ENCODE peak calls at places on chromosomes 2 and 18, in four cellular contexts. D is HCT116, H is GM12878, P is H1. G is an unnamed sample.

GRCh38 chr2:17387591-17387990 is 130.6 kb downstream of the RAD51AP2 start:
- DNase-seq in D (no peak), H (no peak), P (no peak), G (no peak)

GRCh38 chr18:48582946-48583345 is 44.1 kb downstream of the CTIF start:
- DNase-seq in D (no peak), H (no peak), P (no peak), G (no peak)

GRCh38 chr2:240707046-240707756 is 15.5 kb downstream of the AQP12A start:
- DNase-seq in D (no peak), H (no peak), P (no peak), G (no peak)

GRCh38 chr2:23498941-23499340 is 114.0 kb downstream of the KLHL29 start:
- DNase-seq in D (no peak), H (no peak), P (no peak), G (no peak)

GRCh38 chr2:11932896-11933295 is 186.5 kb downstream of the LPIN1 start:
- DNase-seq in D (no peak), H (no peak), P (no peak), G (no peak)

GRCh38 chr2:92073036-92073814 is 2798.0 kb upstream of the TEKT4 start:
- DNase-seq in D (no peak), H (no peak), P (no peak), G (no peak)

GRCh38 chr2:85712849-85713612 is 18.9 kb downstream of the GNLY start:
- DNase-seq in D (no peak), H (no peak), P (no peak), G (no peak)

GRCh38 chr2:60794271-60794863 is 38.3 kb downstream of the PAPOLG start:
- DNase-seq in D (no peak), H (no peak), P (no peak), G (peak; percentile 22)

GRCh38 chr2:10536569-10537133 is 88.5 kb upstream of the ODC1 start:
- DNase-seq in D (no peak), H (no peak), P (no peak), G (no peak)

GRCh38 chr2:31770718-31771117 is 190.0 kb upstream of the SRD5A2 start:
- DNase-seq in D (no peak), H (no peak), P (no peak), G (no peak)

GRCh38 chr2:200950378-200950777 is 13.1 kb downstream of the ORC2 start:
- DNase-seq in D (no peak), H (no peak), P (no peak), G (no peak)

GRCh38 chr2:219065484-219065883 is 4.8 kb upstream of the IHH start:
- DNase-seq in D (no peak), H (no peak), P (no peak), G (no peak)

GRCh38 chr2:209468796-209469325 is 45.0 kb downstream of the MAP2 start:
- DNase-seq in D (no peak), H (no peak), P (no peak), G (no peak)

GRCh38 chr2:27954771-27955384 is 64.3 kb downstream of the BABAM2 start:
- DNase-seq in D (no peak), H (peak; percentile 16), P (no peak), G (no peak)

GRCh38 chr2:49619804-49620203 is 465.5 kb upstream of the FSHR start:
- DNase-seq in D (no peak), H (no peak), P (no peak), G (peak; percentile 14)

GRCh38 chr18:58025733-58026132 is 18.3 kb upstream of the NEDD4L start:
- DNase-seq in D (no peak), H (no peak), P (no peak), G (no peak)

GRCh38 chr2:231891514-231891905 is 34.7 kb downstream of the NPPC start:
- DNase-seq in D (no peak), H (no peak), P (no peak), G (no peak)

GRCh38 chr18:79916546-79917350 is 34.7 kb downstream of the SLC66A2 start:
- DNase-seq in D (no peak), H (no peak), P (peak; percentile 40), G (no peak)

GRCh38 chr2:199230091-199230490 is 227.6 kb downstream of the SATB2 start:
- DNase-seq in D (no peak), H (no peak), P (no peak), G (no peak)

GRCh38 chr2:9753276-9753600 is 90.0 kb upstream of the TAF1B start:
- DNase-seq in D (peak; percentile 88), H (peak; percentile 69), P (no peak), G (no peak)

GRCh38 chr2:149418065-149418464 is 87.7 kb downstream of the LYPD6 start:
- DNase-seq in D (no peak), H (no peak), P (no peak), G (no peak)
- TF ChIP-seq JUND in D (no peak), H (no peak), P (no peak), G (no peak)

GRCh38 chr2:15510131-15510530 is 51.0 kb downstream of the NBAS start:
- DNase-seq in D (no peak), H (no peak), P (no peak), G (no peak)

GRCh38 chr2:15504882-15505663 is 56.1 kb downstream of the NBAS start:
- DNase-seq in D (no peak), H (no peak), P (no peak), G (no peak)

GRCh38 chr2:15510552-15510951 is 50.6 kb downstream of the NBAS start:
- DNase-seq in D (no peak), H (no peak), P (no peak), G (no peak)

GRCh38 chr2:15507061-15507460 is 54.1 kb downstream of the NBAS start:
- DNase-seq in D (no peak), H (no peak), P (no peak), G (no peak)

GRCh38 chr2:15506231-15506819 is 54.8 kb downstream of the NBAS start:
- DNase-seq in D (no peak), H (no peak), P (no peak), G (no peak)
- TF ChIP-seq JUND in D (no peak), H (no peak), P (no peak), G (no peak)

DNA sequence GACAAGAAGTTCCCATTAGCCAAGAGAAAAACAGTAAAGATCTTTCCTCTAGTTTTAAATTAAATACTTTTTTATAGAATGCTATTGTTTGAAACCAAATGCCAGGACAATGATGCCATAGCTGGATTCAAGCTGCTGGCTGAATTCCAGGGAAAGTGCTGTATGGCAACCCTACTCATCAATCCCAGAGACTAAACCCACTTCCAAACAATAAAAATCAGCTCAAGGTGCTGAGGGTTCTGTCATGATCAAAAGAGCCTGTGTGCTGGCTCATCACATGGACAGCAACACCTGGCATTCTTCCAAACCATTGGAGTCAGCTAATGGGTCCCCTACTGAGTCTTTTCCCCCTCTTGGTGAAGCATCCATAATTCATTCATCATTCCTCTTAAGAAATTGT is 53.7 kb upstream of the PARD3B start:
- DNase-seq in D (no peak), H (no peak), P (no peak), G (no peak)
- TF ChIP-seq JUND in D (no peak), H (no peak), P (no peak), G (no peak)

DNA sequence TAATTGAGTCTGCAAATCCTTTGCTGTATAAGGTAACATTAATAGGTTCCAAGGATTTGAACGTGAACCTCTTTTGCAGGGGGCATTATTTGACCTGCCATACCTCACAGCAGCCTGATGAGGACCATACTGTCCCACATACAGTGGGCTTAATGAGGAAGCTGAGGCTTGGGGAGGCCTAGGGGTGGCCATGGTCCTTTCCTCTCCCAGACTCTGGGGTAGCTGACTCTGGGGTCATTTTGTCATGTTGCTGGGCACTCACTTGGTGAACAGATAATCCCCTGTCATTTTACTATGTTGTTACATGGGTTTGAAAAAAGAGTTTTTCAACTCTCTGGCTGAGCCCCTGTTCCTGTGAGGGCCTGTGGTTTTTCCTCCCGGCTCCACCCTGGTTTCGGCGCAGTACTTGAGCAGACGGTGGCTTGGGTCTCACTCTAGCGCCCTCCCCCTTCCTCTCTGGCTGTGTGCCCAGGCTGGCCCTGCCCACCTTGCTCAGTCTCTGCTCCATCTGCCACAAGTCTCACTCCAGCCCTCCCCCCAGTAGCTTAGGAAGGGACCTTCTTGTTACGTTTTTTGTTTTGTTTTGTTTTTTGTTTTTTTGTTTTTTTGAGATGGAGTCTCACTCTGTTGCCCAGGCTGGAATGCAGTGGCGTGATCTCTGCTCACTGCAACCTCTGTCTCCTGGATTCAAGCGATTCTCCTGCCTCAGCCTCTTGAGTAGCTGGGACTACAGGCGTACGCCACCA is 21.0 kb downstream of the INPP4A start:
- DNase-seq in D (no peak), H (peak; percentile 91), P (no peak), G (no peak)
- TF ChIP-seq JUND in D (no peak), H (no peak), P (no peak), G (no peak)